ENCODE peak calls at places on chromosomes 12 and 14, in six cellular contexts. E is GM12891, N is A549, T is right lobe of liver, W is IMR-90, S is Peyer's patch. Y is an unnamed sample.

GRCh38 chr14:95597784-95598204 is 62.9 kb downstream of the GLRX5 start:
- DNase-seq in S (no peak), W (peak; percentile 43), N (no peak), T (no peak), E (no peak), Y (no peak)

GRCh38 chr12:66405395-66405794 is 103.1 kb downstream of the HELB start:
- DNase-seq in T (no peak), W (peak; percentile 67), N (no peak), S (no peak), E (no peak), Y (no peak)

GRCh38 chr14:74275265-74275841 is 27.4 kb downstream of the ABCD4 start:
- DNase-seq in S (no peak), W (peak; percentile 74), N (no peak), T (no peak), E (no peak), Y (peak; percentile 30)

GRCh38 chr14:95095991-95096390 is 61.3 kb downstream of the DICER1 start:
- DNase-seq in W (no peak), N (no peak), S (no peak), E (no peak), T (no peak), Y (no peak)

GRCh38 chr14:49615776-49616175 is 4.7 kb downstream of the RPL36AL start:
- DNase-seq in T (no peak), N (no peak), W (no peak), E (no peak), S (no peak), Y (no peak)

GRCh38 chr12:119713551-119714031 is 45.7 kb downstream of the PRKAB1 start:
- DNase-seq in N (no peak), E (no peak), T (peak; percentile 65), S (no peak), W (no peak), Y (no peak)

GRCh38 chr14:22464422-22465142 is 124.4 kb downstream of the DAD1 start:
- DNase-seq in S (no peak), N (no peak), E (no peak), T (no peak), W (no peak), Y (no peak)

GRCh38 chr12:30286345-30286926 is 409.2 kb downstream of the IPO8 start:
- DNase-seq in N (peak; percentile 13), W (peak; percentile 42), T (no peak), E (no peak), S (no peak), Y (peak; percentile 8)

GRCh38 chr14:100537701-100538565 is 49.3 kb downstream of the BEGAIN start:
- DNase-seq in N (no peak), S (peak; percentile 42), W (no peak), E (peak; percentile 15), T (peak; percentile 43), Y (no peak)

GRCh38 chr12:96034631-96035282 is 630 bp downstream of the LTA4H start:
- DNase-seq in S (peak; percentile 59), T (no peak), N (peak; percentile 38), E (no peak), W (peak; percentile 37), Y (peak; percentile 23)

GRCh38 chr12:117404203-117404853 is 42.9 kb upstream of the NOS1 start:
- DNase-seq in T (no peak), S (no peak), N (no peak), E (no peak), W (no peak), Y (no peak)

GRCh38 chr12:65232490-65233077 is 45.9 kb upstream of the MSRB3 start:
- DNase-seq in N (peak; percentile 13), S (no peak), T (no peak), E (no peak), W (peak; percentile 38), Y (no peak)

GRCh38 chr14:69366069-69366468 is 32.0 kb downstream of the ERH start:
- DNase-seq in E (no peak), W (no peak), N (no peak), T (no peak), S (no peak), Y (no peak)

GRCh38 chr14:35985504-35986218 is 159.5 kb downstream of the BRMS1L start:
- DNase-seq in S (no peak), N (peak; percentile 8), T (no peak), W (no peak), E (no peak), Y (no peak)

GRCh38 chr12:124538194-124539082 is 29.0 kb downstream of the NCOR2 start:
- DNase-seq in N (no peak), T (peak; percentile 91), E (no peak), S (no peak), W (no peak), Y (no peak)

GRCh38 chr14:23094666-23095195 is at the start of gene ACIN1:
- DNase-seq in S (peak; percentile 100), T (no peak), E (peak; percentile 56), N (no peak), W (peak; percentile 86), Y (peak; percentile 29)

GRCh38 chr12:104643921-104644669 is 187.3 kb downstream of the CHST11 start:
- DNase-seq in N (no peak), W (no peak), S (no peak), T (no peak), E (no peak), Y (no peak)

GRCh38 chr12:68675098-68675842 is 11.5 kb upstream of the NUP107 start:
- DNase-seq in N (no peak), E (no peak), T (no peak), W (no peak), S (no peak), Y (no peak)

GRCh38 chr14:59772252-59772651 is 98.3 kb downstream of the RTN1 start:
- DNase-seq in S (no peak), T (no peak), E (no peak), W (no peak), N (no peak), Y (no peak)

GRCh38 chr12:82852529-82852928 is 165.8 kb downstream of the TMTC2 start:
- DNase-seq in W (no peak), N (no peak), E (no peak), S (no peak), T (no peak), Y (no peak)

GRCh38 chr12:49928476-49928875 is 22.1 kb upstream of the AQP2 start:
- DNase-seq in T (no peak), S (no peak), N (no peak), E (no peak), W (no peak), Y (no peak)

GRCh38 chr14:99350751-99351150 is 78.8 kb upstream of the BCL11B start:
- DNase-seq in W (no peak), N (no peak), S (no peak), E (no peak), T (no peak), Y (no peak)

GRCh38 chr14:39229222-39229543 is 4.5 kb upstream of the MIA2 start:
- DNase-seq in E (no peak), T (no peak), S (no peak), N (no peak), W (peak; percentile 7), Y (no peak)

GRCh38 chr14:93027810-93028723 is 87.7 kb downstream of the ITPK1 start:
- DNase-seq in N (no peak), S (no peak), T (no peak), W (no peak), E (no peak), Y (no peak)

GRCh38 chr12:41112903-41113302 is 75.2 kb upstream of the PDZRN4 start:
- DNase-seq in N (no peak), S (no peak), W (no peak), T (no peak), E (no peak), Y (no peak)

GRCh38 chr14:100025111-100025510 is 40.1 kb upstream of the EVL start:
- DNase-seq in W (peak; percentile 55), E (peak; percentile 25), N (peak; percentile 49), S (peak; percentile 75), T (no peak), Y (peak; percentile 45)

GRCh38 chr12:124543052-124543590 is 24.3 kb downstream of the NCOR2 start:
- DNase-seq in S (no peak), E (peak; percentile 83), N (peak; percentile 57), T (no peak), W (no peak), Y (no peak)

GRCh38 chr12:108515916-108516315 is 839 bp downstream of the FICD start:
- DNase-seq in W (no peak), N (no peak), E (no peak), S (no peak), T (no peak), Y (no peak)

GRCh38 chr12:108516511-108517275 is 1.6 kb downstream of the FICD start:
- DNase-seq in N (no peak), S (no peak), T (no peak), E (no peak), W (no peak), Y (no peak)

GRCh38 chr12:108517288-108518100 is 2.4 kb downstream of the FICD start:
- DNase-seq in S (no peak), E (no peak), N (no peak), W (no peak), T (no peak), Y (no peak)

GRCh38 chr12:108514468-108514972 is 557 bp upstream of the FICD start:
- DNase-seq in N (no peak), T (no peak), W (no peak), E (no peak), S (no peak), Y (no peak)

GRCh38 chr12:108514973-108515814 is at the start of gene FICD:
- DNase-seq in T (peak; percentile 100), W (peak; percentile 96), E (peak; percentile 94), N (peak; percentile 95), S (peak; percentile 100), Y (peak; percentile 94)
- TF ChIP-seq POLR2A in T (peak; percentile 51), W (peak; percentile 77), E (peak; percentile 54), N (peak; percentile 53), S (peak; percentile 27), Y (peak; percentile 73)

DNA sequence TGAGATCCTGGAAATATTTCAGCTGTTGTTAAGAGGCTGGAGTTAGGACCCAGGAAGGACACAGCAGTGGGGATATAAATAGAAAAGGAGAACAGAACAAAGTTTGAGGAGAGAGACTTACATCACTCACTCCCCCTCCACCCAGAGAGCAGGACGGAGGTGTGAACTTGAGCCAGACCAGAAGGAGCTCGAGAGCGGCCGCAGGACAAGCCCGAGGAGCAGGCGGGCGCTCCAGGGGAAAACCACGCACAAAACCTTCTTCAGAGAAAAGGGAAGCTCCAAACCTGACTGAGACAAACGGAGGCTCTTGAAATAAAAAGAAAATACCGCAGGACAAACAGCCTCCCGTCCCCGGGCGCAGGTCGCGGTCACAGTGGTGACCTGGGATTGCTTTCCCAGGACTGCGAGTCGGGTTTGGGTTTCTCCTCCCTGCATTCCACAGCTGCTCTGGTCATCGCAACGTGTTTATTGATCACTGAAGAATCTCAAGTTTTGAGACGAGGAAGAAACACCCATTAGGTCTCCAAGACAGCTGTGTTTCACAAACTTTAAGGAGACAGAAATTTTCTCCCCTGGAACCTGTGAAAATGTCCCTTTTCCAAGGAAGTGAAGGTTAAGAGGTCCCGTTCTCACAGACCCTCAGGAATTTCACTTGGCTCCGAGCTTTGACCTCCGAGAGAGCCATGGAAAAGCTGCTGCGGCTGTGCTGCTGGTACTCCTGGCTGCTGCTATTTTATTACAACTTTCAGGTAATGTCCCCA is at the start of gene ADGRD1:
- DNase-seq in T (no peak), W (peak; percentile 3), N (peak; percentile 26), S (no peak), E (no peak), Y (no peak)
- TF ChIP-seq POLR2A in T (no peak), W (no peak), N (no peak), S (no peak), E (no peak), Y (no peak)

GRCh38 chr14:55370883-55371455 is 40.7 kb downstream of the ATG14 start:
- DNase-seq in E (no peak), N (no peak), S (no peak), W (no peak), T (no peak), Y (no peak)
- TF ChIP-seq POLR2A in E (no peak), N (no peak), S (no peak), W (no peak), T (no peak), Y (no peak)

GRCh38 chr12:38905480-38906351 is at the start of gene CPNE8:
- DNase-seq in S (peak; percentile 76), W (no peak), T (peak; percentile 92), N (peak; percentile 82), E (peak; percentile 36), Y (peak; percentile 13)
- TF ChIP-seq POLR2A in S (no peak), W (no peak), T (peak; percentile 76), N (peak; percentile 61), E (peak; percentile 23), Y (no peak)